ENCODE peak calls at places on chromosomes 1 and 21, in six cellular contexts. Y is nephron progenitor cell, M is epithelial cell of proximal tubule, N is heart right ventricle, D is mucosa of descending colon, Q is lower lobe of right lung. G is an unnamed sample.

GRCh38 chr1:5976726-5977493 is 15.3 kb downstream of the NPHP4 start:
- DNase-seq in Y (no peak), N (no peak), Q (no peak), D (no peak), M (no peak), G (no peak)

GRCh38 chr1:183310753-183311465 is 107.3 kb downstream of the NMNAT2 start:
- DNase-seq in Y (no peak), Q (no peak), M (peak), N (no peak), D (no peak), G (no peak)

GRCh38 chr1:223344491-223344890 is 19.5 kb downstream of the SUSD4 start:
- DNase-seq in D (no peak), Q (no peak), M (no peak), N (no peak), Y (no peak), G (no peak)

GRCh38 chr1:63674238-63674864 is 81.1 kb downstream of the PGM1 start:
- DNase-seq in D (peak), M (peak), N (peak), Y (peak), Q (peak), G (peak)

GRCh38 chr1:44867801-44868200 is 24.7 kb upstream of the PTCH2 start:
- DNase-seq in M (no peak), Q (peak), Y (no peak), N (no peak), D (no peak), G (no peak)

GRCh38 chr1:6104631-6105030 is 58.9 kb downstream of the KCNAB2 start:
- DNase-seq in Y (peak), N (no peak), Q (peak), M (no peak), D (peak), G (no peak)

GRCh38 chr1:36160949-36161485 is 5.1 kb downstream of the MAP7D1 start:
- DNase-seq in Y (peak), M (no peak), D (peak), Q (peak), N (peak), G (peak)

GRCh38 chr1:39110882-39111281 is 84.7 kb downstream of the NDUFS5 start:
- DNase-seq in Q (no peak), D (no peak), M (no peak), N (no peak), Y (no peak), G (no peak)

GRCh38 chr1:6523566-6523965 is 30.7 kb downstream of the NOL9 start:
- DNase-seq in D (peak), M (no peak), Q (no peak), N (no peak), Y (peak), G (no peak)

GRCh38 chr1:209073879-209074278 is 509.6 kb upstream of the CAMK1G start:
- DNase-seq in M (no peak), Q (no peak), Y (no peak), D (no peak), N (no peak), G (no peak)

GRCh38 chr1:209072481-209072880 is 511.0 kb upstream of the CAMK1G start:
- DNase-seq in Q (no peak), M (no peak), D (no peak), N (no peak), Y (no peak), G (no peak)

GRCh38 chr1:209074575-209075250 is 508.8 kb upstream of the CAMK1G start:
- DNase-seq in Y (no peak), D (no peak), M (no peak), N (no peak), Q (no peak), G (no peak)

GRCh38 chr1:209080170-209080781 is 503.2 kb upstream of the CAMK1G start:
- DNase-seq in Q (no peak), M (peak), D (no peak), Y (no peak), N (no peak), G (no peak)

GRCh38 chr1:209076688-209077087 is 506.8 kb upstream of the CAMK1G start:
- DNase-seq in Q (no peak), N (no peak), M (no peak), D (no peak), Y (no peak), G (no peak)
- TF ChIP-seq CTCF in Q (peak), N (no peak), M (peak), D (peak), Y (no peak), G (no peak)

DNA sequence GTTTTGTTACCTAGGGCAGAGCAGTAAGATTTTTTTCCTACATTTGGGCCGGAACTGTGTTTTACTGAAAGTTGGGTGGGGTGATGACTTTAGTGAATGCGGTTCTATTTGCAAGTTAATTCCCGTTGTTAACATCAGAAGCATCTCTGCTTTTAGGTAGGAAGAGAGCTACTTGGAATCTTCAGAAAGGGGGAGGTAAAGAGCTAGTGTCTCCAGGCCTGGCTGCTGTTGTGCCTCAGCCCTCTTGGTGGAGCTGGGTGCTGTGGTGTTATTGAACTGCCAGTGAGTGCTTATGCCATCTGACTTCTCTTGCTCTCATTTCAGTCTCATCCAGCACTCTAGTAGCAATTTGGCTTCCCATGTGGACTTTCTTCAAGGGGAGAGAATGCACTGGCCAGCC is 3.4 kb downstream of the KDM4A start:
- DNase-seq in Y (no peak), N (no peak), M (no peak), D (no peak), Q (no peak), G (no peak)
- TF ChIP-seq CTCF in Y (no peak), N (no peak), M (peak), D (no peak), Q (no peak), G (no peak)

GRCh38 chr1:167789501-167789900 is 67.7 kb downstream of the MPZL1 start:
- DNase-seq in Y (no peak), N (no peak), D (no peak), M (no peak), Q (no peak), G (no peak)

GRCh38 chr1:167794043-167794442 is 72.3 kb downstream of the MPZL1 start:
- DNase-seq in N (no peak), D (no peak), Y (no peak), Q (no peak), M (no peak), G (no peak)

GRCh38 chr1:167790117-167790516 is 68.3 kb downstream of the MPZL1 start:
- DNase-seq in N (no peak), M (no peak), Q (no peak), D (no peak), Y (no peak), G (no peak)

GRCh38 chr1:167795810-167796740 is 74.3 kb downstream of the MPZL1 start:
- DNase-seq in N (peak), Y (no peak), M (no peak), D (no peak), Q (no peak), G (peak)

GRCh38 chr1:167791281-167792209 is 69.8 kb downstream of the MPZL1 start:
- DNase-seq in Q (no peak), N (peak), D (no peak), Y (peak), M (peak), G (no peak)
- TF ChIP-seq CTCF in Q (no peak), N (no peak), D (no peak), Y (no peak), M (peak), G (no peak)

GRCh38 chr21:36661511-36662309 is 37.2 kb upstream of the SIM2 start:
- DNase-seq in Y (peak), M (no peak), Q (no peak), N (peak), D (no peak), G (no peak)
- TF ChIP-seq CTCF in Y (peak), M (peak), Q (peak), N (no peak), D (no peak), G (peak)

DNA sequence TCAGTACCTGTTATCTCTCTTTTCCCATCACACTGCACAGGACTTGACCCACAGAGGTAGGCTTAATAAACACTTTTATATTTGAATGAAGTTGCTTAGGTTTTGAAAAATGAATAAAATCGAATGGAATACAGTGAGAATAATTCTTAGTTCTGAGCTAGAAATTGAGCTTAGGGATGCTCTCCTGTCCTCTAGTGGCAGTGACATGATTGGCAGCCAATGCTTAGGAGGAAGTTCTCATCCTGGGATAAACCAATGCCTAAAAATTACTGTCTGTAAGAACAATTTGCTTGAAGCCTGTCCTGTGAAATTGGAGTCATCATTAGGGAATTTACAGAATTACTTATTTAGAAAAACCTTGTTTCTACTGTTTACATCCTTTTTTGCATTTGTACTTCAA is 21.3 kb upstream of the CYP4X1 start:
- DNase-seq in Y (no peak), M (no peak), Q (no peak), N (no peak), D (no peak), G (no peak)
- TF ChIP-seq CTCF in Y (peak), M (peak), Q (no peak), N (no peak), D (no peak), G (peak)

GRCh38 chr1:30575066-30575465 is 148.3 kb downstream of the MATN1 start:
- DNase-seq in D (no peak), M (no peak), Q (no peak), Y (no peak), N (no peak), G (no peak)

GRCh38 chr1:30571380-30571779 is 152.0 kb downstream of the MATN1 start:
- DNase-seq in N (no peak), Y (no peak), D (no peak), Q (no peak), M (no peak), G (no peak)

GRCh38 chr1:30569384-30569783 is 154.0 kb downstream of the MATN1 start:
- DNase-seq in Y (no peak), M (no peak), D (no peak), N (no peak), Q (no peak), G (no peak)

DNA sequence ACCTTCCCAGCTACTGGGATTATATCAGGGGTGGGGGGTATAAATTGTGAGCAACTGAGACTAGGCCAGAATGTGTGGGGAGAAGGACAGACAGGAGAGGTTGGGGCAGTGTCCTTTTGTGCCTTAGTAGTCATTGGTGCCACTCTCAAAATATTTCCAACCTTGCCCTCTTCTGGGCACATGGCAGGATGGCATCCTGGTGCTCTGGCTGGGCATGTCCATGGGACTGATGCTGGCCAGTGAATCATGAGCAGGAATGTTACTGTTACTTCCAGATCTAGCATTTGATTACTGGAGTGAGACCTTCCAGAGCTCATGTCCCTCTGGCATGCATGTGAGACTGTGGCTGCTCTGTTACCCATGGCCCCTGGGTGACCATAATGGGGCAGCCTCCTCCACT is 151.2 kb downstream of the MATN1 start:
- DNase-seq in N (no peak), D (no peak), Y (no peak), Q (no peak), M (no peak), G (no peak)
- TF ChIP-seq CTCF in N (no peak), D (no peak), Y (no peak), Q (no peak), M (peak), G (peak)

DNA sequence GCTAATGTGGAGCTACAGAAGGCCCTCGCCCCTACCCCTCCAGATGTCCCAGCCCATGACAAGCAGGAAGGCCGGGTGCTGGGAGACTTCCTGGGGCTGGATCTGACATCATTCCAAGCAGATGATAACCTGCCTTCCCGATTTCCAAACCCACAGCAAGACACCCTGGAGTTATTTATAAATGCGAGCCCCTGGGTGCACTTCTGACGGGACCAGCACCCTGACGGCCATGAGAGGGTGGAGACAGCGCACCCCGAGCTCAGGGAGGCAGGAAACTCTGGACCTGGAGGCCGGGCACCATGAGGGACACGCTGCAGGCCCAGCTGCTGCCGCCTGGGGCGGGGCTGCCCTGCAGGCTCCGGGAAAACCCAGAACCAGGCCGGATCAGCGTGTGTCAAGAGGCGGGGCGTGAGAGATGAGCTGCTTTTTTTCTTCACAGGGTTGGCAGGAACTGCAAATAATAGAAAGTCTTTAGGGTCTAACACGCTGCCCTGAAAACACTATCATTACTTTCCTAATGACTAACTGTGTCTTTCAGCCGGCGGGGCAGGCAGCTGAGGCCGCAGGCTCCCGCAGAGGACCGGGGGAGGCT is 2.5 kb upstream of the PCBP3 start:
- DNase-seq in Y (no peak), M (no peak), Q (no peak), D (peak), N (peak), G (no peak)
- TF ChIP-seq CTCF in Y (no peak), M (no peak), Q (no peak), D (no peak), N (no peak), G (no peak)

GRCh38 chr1:206932271-206932670 is 10.5 kb upstream of the FCMR start:
- DNase-seq in N (no peak), Q (no peak), M (no peak), D (no peak), Y (no peak), G (no peak)

GRCh38 chr1:206930210-206930798 is 8.6 kb upstream of the FCMR start:
- DNase-seq in Y (no peak), Q (peak), D (peak), N (no peak), M (no peak), G (no peak)

GRCh38 chr1:206931709-206932108 is 10.0 kb upstream of the FCMR start:
- DNase-seq in D (no peak), N (no peak), Y (no peak), M (no peak), Q (no peak), G (no peak)

GRCh38 chr1:206926286-206926685 is 4.5 kb upstream of the FCMR start:
- DNase-seq in M (no peak), Y (no peak), D (no peak), N (no peak), Q (no peak), G (no peak)

GRCh38 chr1:206929509-206929908 is 7.8 kb upstream of the FCMR start:
- DNase-seq in Q (no peak), Y (no peak), M (no peak), D (no peak), N (no peak), G (no peak)
- TF ChIP-seq CTCF in Q (no peak), Y (no peak), M (no peak), D (no peak), N (no peak), G (no peak)

DNA sequence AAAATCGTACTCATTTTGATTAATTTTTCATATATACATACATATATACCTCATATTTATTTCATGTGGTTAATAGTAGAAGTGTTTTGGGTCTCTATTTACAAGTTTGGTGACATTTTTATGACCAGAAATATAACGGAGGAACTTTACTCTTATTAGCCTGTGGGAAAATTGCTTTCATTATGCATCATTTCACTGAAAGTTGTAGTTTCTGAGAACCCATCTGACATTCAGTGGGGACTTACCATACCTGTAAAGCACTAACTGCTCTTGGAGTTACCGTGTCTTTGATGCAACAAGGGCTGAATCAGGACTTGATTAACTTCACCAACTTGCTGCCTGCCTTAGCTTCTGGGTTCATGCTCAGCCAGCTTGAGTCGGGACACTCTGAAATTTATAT is 49.9 kb upstream of the ITPKB start:
- DNase-seq in N (no peak), D (no peak), M (no peak), Y (no peak), Q (no peak), G (no peak)
- TF ChIP-seq CTCF in N (no peak), D (no peak), M (no peak), Y (no peak), Q (no peak), G (no peak)

DNA sequence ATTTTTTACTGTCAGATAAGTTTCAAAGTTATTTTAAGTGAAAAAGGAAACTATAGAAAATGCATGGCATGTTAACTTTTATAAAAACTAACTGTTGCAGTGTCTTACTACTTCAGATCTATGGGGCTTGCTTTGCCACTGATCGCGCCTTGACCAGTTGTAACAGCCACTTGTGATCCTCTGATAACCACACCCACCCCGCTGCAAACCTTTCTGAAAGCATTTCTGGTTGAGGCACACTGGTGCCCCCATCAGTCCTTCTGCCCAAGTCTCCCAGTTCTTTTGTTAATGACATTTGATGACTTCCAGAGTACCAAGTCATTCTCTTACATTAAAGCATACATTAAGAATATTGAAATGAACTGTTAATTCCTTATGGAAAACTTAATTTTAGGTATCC is 64.9 kb downstream of the PRDM2 start:
- DNase-seq in D (no peak), Y (peak), N (no peak), Q (no peak), M (no peak), G (no peak)
- TF ChIP-seq CTCF in D (no peak), Y (no peak), N (no peak), Q (no peak), M (no peak), G (no peak)

G was measured in left ventricle myocardium inferior.